ENCODE peak calls at places on chromosomes 6 and 20, in four cellular contexts. V is lower leg skin, B is anterior cingulate cortex, U is germinal center. D is an unnamed sample.

GRCh38 chr20:14062171-14062570 is 66.9 kb downstream of the MACROD2 start:
- DNase-seq in V (no peak), B (no peak), U (no peak), D (no peak)

GRCh38 chr20:1377984-1378742 is 14.7 kb downstream of the FKBP1A start:
- DNase-seq in V (no peak), B (no peak), U (no peak), D (no peak)

GRCh38 chr20:58064411-58065010 is 163.9 kb downstream of the ANKRD60 start:
- DNase-seq in V (peak), B (no peak), U (no peak), D (no peak)

GRCh38 chr6:160249687-160250086 is 8.9 kb downstream of the SLC22A2 start:
- DNase-seq in V (no peak), B (no peak), U (no peak), D (no peak)

GRCh38 chr20:63692436-63693078 is 3.9 kb upstream of the TNFRSF6B start:
- DNase-seq in V (no peak), B (no peak), U (no peak), D (no peak)

GRCh38 chr20:21956591-21956990 is 251.1 kb downstream of the PAX1 start:
- DNase-seq in V (no peak), B (no peak), U (no peak), D (no peak)

GRCh38 chr6:43913388-43914271 is 143.6 kb downstream of the VEGFA start:
- DNase-seq in V (no peak), B (no peak), U (no peak), D (no peak)

GRCh38 chr20:33181482-33182093 is 13.6 kb downstream of the BPIFA2 start:
- DNase-seq in V (no peak), B (no peak), U (no peak), D (no peak)

GRCh38 chr20:3771552-3772058 is 4.1 kb upstream of the ADISSP start:
- DNase-seq in V (no peak), B (no peak), U (no peak), D (no peak)

GRCh38 chr6:157456524-157456829 is 75.5 kb downstream of the ZDHHC14 start:
- DNase-seq in V (no peak), B (no peak), U (peak), D (no peak)

GRCh38 chr6:77326711-77327110 is 136.6 kb downstream of the HTR1B start:
- DNase-seq in V (no peak), B (no peak), U (no peak), D (no peak)

GRCh38 chr6:68559716-68560115 is 75.4 kb upstream of the ADGRB3 start:
- DNase-seq in V (no peak), B (no peak), U (no peak), D (no peak)

GRCh38 chr6:148524509-148524908 is 181.9 kb downstream of the SASH1 start:
- DNase-seq in V (no peak), B (no peak), U (no peak), D (no peak)

GRCh38 chr6:54700158-54700557 is 146.4 kb upstream of the FAM83B start:
- DNase-seq in V (no peak), B (no peak), U (no peak), D (no peak)

GRCh38 chr6:107488174-107488874 is 1.6 kb upstream of the SOBP start:
- DNase-seq in V (no peak), B (no peak), U (no peak), D (no peak)

GRCh38 chr6:167589615-167589940 is 237.1 kb upstream of the AFDN start:
- DNase-seq in V (no peak), B (no peak), U (no peak), D (no peak)

GRCh38 chr20:58174708-58175287 is 53.7 kb downstream of the ANKRD60 start:
- DNase-seq in V (peak), B (no peak), U (no peak), D (no peak)

GRCh38 chr6:114007451-114007953 is 36.6 kb upstream of the HDAC2 start:
- DNase-seq in V (no peak), B (no peak), U (no peak), D (no peak)

GRCh38 chr6:73722318-73723060 is 26.5 kb downstream of the CD109 start:
- DNase-seq in V (no peak), B (no peak), U (no peak), D (peak)

GRCh38 chr6:151681426-151682059 is 125.9 kb upstream of the ESR1 start:
- DNase-seq in V (no peak), B (no peak), U (no peak), D (peak)

GRCh38 chr6:11121851-11122250 is 10.3 kb upstream of the ERVFRD-1 start:
- DNase-seq in V (no peak), B (no peak), U (no peak), D (no peak)

GRCh38 chr6:91715171-91715805 is 1128.4 kb upstream of the MAP3K7 start:
- DNase-seq in V (no peak), B (no peak), U (no peak), D (no peak)

GRCh38 chr6:143940011-143940597 is 68.0 kb downstream of the PLAGL1 start:
- DNase-seq in V (no peak), B (no peak), U (peak), D (peak)

GRCh38 chr6:7882505-7883257 is 27.9 kb downstream of the TXNDC5 start:
- DNase-seq in V (no peak), B (no peak), U (no peak), D (no peak)

GRCh38 chr6:121984956-121985355 is 414.5 kb upstream of the HSF2 start:
- DNase-seq in V (no peak), B (no peak), U (no peak), D (no peak)

GRCh38 chr20:43404880-43405279 is 52.8 kb upstream of the SRSF6 start:
- DNase-seq in V (no peak), B (no peak), U (no peak), D (no peak)

GRCh38 chr20:3364323-3365013 is 43.0 kb downstream of the DNAAF9 start:
- DNase-seq in V (no peak), B (no peak), U (no peak), D (no peak)

GRCh38 chr20:36544134-36545018 is 3.1 kb downstream of the MYL9 start:
- DNase-seq in V (no peak), B (no peak), U (no peak), D (no peak)

GRCh38 chr20:50133041-50133440 is 20.1 kb upstream of the UBE2V1 start:
- DNase-seq in V (no peak), B (no peak), U (no peak), D (no peak)

D was measured in KG1.